ENCODE peak calls at places on chromosomes 13 and 19, in four cellular contexts. P is cardiac fibroblast; N is stimulated activated CD8-positive, alpha-beta memory T cell treated with anti-CD3 and anti-CD28 coated beads, Interleukin-4, amount 100 ng/mL, for 24 hours; G is NCI-H345. K is an unnamed sample.

GRCh38 chr13:100344544-100344943 is 244.0 kb downstream of the GGACT start:
- DNase-seq in P (no peak), N (no peak), G (no peak), K (no peak)

GRCh38 chr19:3784607-3785463 is 1.3 kb downstream of the MATK start:
- DNase-seq in P (no peak), N (no peak), G (no peak), K (peak; percentile 57)

GRCh38 chr13:114125589-114125988 is 6.8 kb downstream of the RASA3 start:
- DNase-seq in P (no peak), N (no peak), G (no peak), K (no peak)

GRCh38 chr13:105774739-105775460 is 760.6 kb downstream of the EFNB2 start:
- DNase-seq in P (no peak), N (no peak), G (no peak), K (no peak)

GRCh38 chr19:10183926-10184325 is 10.8 kb downstream of the DNMT1 start:
- DNase-seq in P (no peak), N (no peak), G (no peak), K (no peak)

GRCh38 chr19:35063940-35064818 is 22.7 kb downstream of the HPN start:
- DNase-seq in P (peak; percentile 70), N (no peak), G (no peak), K (no peak)

GRCh38 chr19:56189785-56190184 is 7.8 kb downstream of the ZSCAN5B start:
- DNase-seq in P (no peak), N (no peak), G (no peak), K (no peak)

GRCh38 chr19:10919352-10920287 is 8.8 kb downstream of the YIPF2 start:
- DNase-seq in P (no peak), N (no peak), G (no peak), K (no peak)

GRCh38 chr13:99436013-99436412 is 65.3 kb upstream of the TM9SF2 start:
- DNase-seq in P (no peak), N (no peak), G (no peak), K (no peak)

GRCh38 chr19:7999376-7999775 is 6.1 kb downstream of the ELAVL1 start:
- DNase-seq in P (no peak), N (no peak), G (no peak), K (no peak)

GRCh38 chr19:277581-278165 is 13.5 kb downstream of the PLPP2 start:
- DNase-seq in P (peak; percentile 49), N (no peak), G (no peak), K (peak; percentile 28)

GRCh38 chr19:6828698-6829633 is 56.5 kb downstream of the VAV1 start:
- DNase-seq in P (peak; percentile 11), N (peak; percentile 18), G (no peak), K (peak; percentile 40)

GRCh38 chr19:2678043-2678671 is 24.3 kb downstream of the GNG7 start:
- DNase-seq in P (no peak), N (no peak), G (no peak), K (no peak)

GRCh38 chr13:35512271-35512920 is 35.9 kb upstream of the MAB21L1 start:
- DNase-seq in P (peak; percentile 96), N (no peak), G (no peak), K (no peak)

GRCh38 chr13:41813426-41813825 is 147.5 kb downstream of the VWA8 start:
- DNase-seq in P (peak; percentile 47), N (no peak), G (no peak), K (no peak)

GRCh38 chr13:27290715-27291114 is 20.1 kb downstream of the RASL11A start:
- DNase-seq in P (no peak), N (no peak), G (no peak), K (no peak)

GRCh38 chr13:97339019-97339988 is 94.7 kb upstream of the RAP2A start:
- DNase-seq in P (peak; percentile 84), N (no peak), G (no peak), K (peak; percentile 9)